ENCODE peak calls at places on chromosomes 11 and 22, in ten cellular contexts. One of them, this sample, is unnamed.

GRCh38 chr22:37697540-37697835 is 640 bp downstream of the TRIOBP start:
- DNase-seq in uterus: no peak
- DNase-seq in sigmoid colon: no peak
- DNase-seq in PC-3: no peak
- DNase-seq in IMR-90: no peak
- DNase-seq in esophagus muscularis mucosa: no peak
- DNase-seq in heart left ventricle: no peak
- DNase-seq in aorta: no peak
- DNase-seq in brain microvascular endothelial cell: no peak
- DNase-seq in substantia nigra: no peak
- DNase-seq in this sample: no peak

GRCh38 chr11:62602141-62603071 is 741 bp upstream of the MTA2 start:
- DNase-seq in heart left ventricle: peak
- DNase-seq in uterus: peak
- DNase-seq in IMR-90: peak
- DNase-seq in brain microvascular endothelial cell: no peak
- DNase-seq in aorta: peak
- DNase-seq in esophagus muscularis mucosa: no peak
- DNase-seq in sigmoid colon: peak
- DNase-seq in PC-3: peak
- DNase-seq in substantia nigra: peak
- DNase-seq in this sample: no peak

GRCh38 chr11:35559949-35560348 is 34.5 kb upstream of the PAMR1 start:
- DNase-seq in sigmoid colon: no peak
- DNase-seq in IMR-90: no peak
- DNase-seq in brain microvascular endothelial cell: no peak
- DNase-seq in heart left ventricle: no peak
- DNase-seq in substantia nigra: no peak
- DNase-seq in esophagus muscularis mucosa: peak
- DNase-seq in uterus: no peak
- DNase-seq in aorta: no peak
- DNase-seq in PC-3: no peak
- DNase-seq in this sample: no peak

GRCh38 chr11:114050258-114050927 is 9.1 kb upstream of the ZBTB16 start:
- DNase-seq in heart left ventricle: no peak
- DNase-seq in sigmoid colon: peak
- DNase-seq in aorta: no peak
- DNase-seq in substantia nigra: no peak
- DNase-seq in uterus: peak
- DNase-seq in esophagus muscularis mucosa: no peak
- DNase-seq in PC-3: no peak
- DNase-seq in IMR-90: no peak
- DNase-seq in brain microvascular endothelial cell: no peak
- DNase-seq in this sample: no peak

GRCh38 chr22:48960981-48961655 is 866.6 kb downstream of the BRD1 start:
- DNase-seq in PC-3: no peak
- DNase-seq in IMR-90: no peak
- DNase-seq in substantia nigra: no peak
- DNase-seq in esophagus muscularis mucosa: no peak
- DNase-seq in aorta: no peak
- DNase-seq in uterus: no peak
- DNase-seq in brain microvascular endothelial cell: no peak
- DNase-seq in sigmoid colon: peak
- DNase-seq in heart left ventricle: peak
- DNase-seq in this sample: no peak

GRCh38 chr11:78138694-78139421 is 568 bp downstream of the ALG8 start:
- DNase-seq in PC-3: peak
- DNase-seq in substantia nigra: no peak
- DNase-seq in esophagus muscularis mucosa: no peak
- DNase-seq in heart left ventricle: no peak
- DNase-seq in uterus: no peak
- DNase-seq in sigmoid colon: no peak
- DNase-seq in brain microvascular endothelial cell: peak
- DNase-seq in aorta: no peak
- DNase-seq in IMR-90: peak
- DNase-seq in this sample: peak

GRCh38 chr11:107006076-107006833 is 12.0 kb downstream of the GUCY1A2 start:
- DNase-seq in sigmoid colon: no peak
- DNase-seq in heart left ventricle: no peak
- DNase-seq in PC-3: peak
- DNase-seq in substantia nigra: no peak
- DNase-seq in brain microvascular endothelial cell: no peak
- DNase-seq in esophagus muscularis mucosa: no peak
- DNase-seq in aorta: no peak
- DNase-seq in IMR-90: no peak
- DNase-seq in uterus: no peak
- DNase-seq in this sample: no peak

GRCh38 chr11:199004-199581 is 6.2 kb downstream of the SCGB1C1 start:
- DNase-seq in heart left ventricle: peak
- DNase-seq in IMR-90: no peak
- DNase-seq in sigmoid colon: peak
- DNase-seq in uterus: no peak
- DNase-seq in PC-3: no peak
- DNase-seq in esophagus muscularis mucosa: no peak
- DNase-seq in brain microvascular endothelial cell: no peak
- DNase-seq in aorta: no peak
- DNase-seq in substantia nigra: no peak
- DNase-seq in this sample: no peak

GRCh38 chr11:57071829-57072228 is 83.1 kb downstream of the OR5AK2 start:
- DNase-seq in sigmoid colon: no peak
- DNase-seq in esophagus muscularis mucosa: no peak
- DNase-seq in PC-3: peak
- DNase-seq in substantia nigra: no peak
- DNase-seq in heart left ventricle: no peak
- DNase-seq in uterus: no peak
- DNase-seq in IMR-90: peak
- DNase-seq in aorta: no peak
- DNase-seq in brain microvascular endothelial cell: no peak
- DNase-seq in this sample: no peak

GRCh38 chr11:68707527-68707926 is 23.2 kb downstream of the GAL start:
- DNase-seq in substantia nigra: no peak
- DNase-seq in brain microvascular endothelial cell: no peak
- DNase-seq in sigmoid colon: no peak
- DNase-seq in IMR-90: no peak
- DNase-seq in aorta: no peak
- DNase-seq in heart left ventricle: no peak
- DNase-seq in PC-3: no peak
- DNase-seq in esophagus muscularis mucosa: no peak
- DNase-seq in uterus: no peak
- DNase-seq in this sample: no peak

GRCh38 chr22:36465232-36466021 is 16.0 kb downstream of the TXN2 start:
- DNase-seq in sigmoid colon: peak
- DNase-seq in aorta: peak
- DNase-seq in esophagus muscularis mucosa: no peak
- DNase-seq in PC-3: peak
- DNase-seq in brain microvascular endothelial cell: peak
- DNase-seq in substantia nigra: no peak
- DNase-seq in uterus: peak
- DNase-seq in IMR-90: peak
- DNase-seq in heart left ventricle: peak
- DNase-seq in this sample: no peak

GRCh38 chr22:26401726-26402125 is 27.3 kb upstream of the ASPHD2 start:
- DNase-seq in sigmoid colon: no peak
- DNase-seq in PC-3: no peak
- DNase-seq in heart left ventricle: no peak
- DNase-seq in brain microvascular endothelial cell: no peak
- DNase-seq in esophagus muscularis mucosa: no peak
- DNase-seq in uterus: no peak
- DNase-seq in aorta: no peak
- DNase-seq in IMR-90: no peak
- DNase-seq in substantia nigra: no peak
- DNase-seq in this sample: no peak

GRCh38 chr22:40323681-40324083 is 22.6 kb upstream of the ADSL start:
- DNase-seq in heart left ventricle: no peak
- DNase-seq in brain microvascular endothelial cell: no peak
- DNase-seq in sigmoid colon: no peak
- DNase-seq in aorta: no peak
- DNase-seq in IMR-90: no peak
- DNase-seq in substantia nigra: no peak
- DNase-seq in uterus: no peak
- DNase-seq in esophagus muscularis mucosa: no peak
- DNase-seq in PC-3: no peak
- DNase-seq in this sample: no peak

GRCh38 chr22:37043828-37044538 is 7.6 kb upstream of the KCTD17 start:
- DNase-seq in uterus: no peak
- DNase-seq in sigmoid colon: no peak
- DNase-seq in esophagus muscularis mucosa: no peak
- DNase-seq in brain microvascular endothelial cell: no peak
- DNase-seq in substantia nigra: no peak
- DNase-seq in IMR-90: peak
- DNase-seq in heart left ventricle: peak
- DNase-seq in aorta: no peak
- DNase-seq in PC-3: peak
- DNase-seq in this sample: no peak

GRCh38 chr11:116530705-116531104 is 242.1 kb downstream of the BUD13 start:
- DNase-seq in PC-3: no peak
- DNase-seq in aorta: no peak
- DNase-seq in IMR-90: no peak
- DNase-seq in heart left ventricle: no peak
- DNase-seq in sigmoid colon: no peak
- DNase-seq in substantia nigra: no peak
- DNase-seq in brain microvascular endothelial cell: no peak
- DNase-seq in uterus: no peak
- DNase-seq in esophagus muscularis mucosa: no peak
- DNase-seq in this sample: no peak

GRCh38 chr11:71245601-71246391 is 6.6 kb downstream of the SHANK2 start:
- DNase-seq in aorta: no peak
- DNase-seq in PC-3: no peak
- DNase-seq in sigmoid colon: peak
- DNase-seq in brain microvascular endothelial cell: no peak
- DNase-seq in uterus: no peak
- DNase-seq in substantia nigra: no peak
- DNase-seq in IMR-90: no peak
- DNase-seq in heart left ventricle: no peak
- DNase-seq in esophagus muscularis mucosa: no peak
- DNase-seq in this sample: no peak

GRCh38 chr11:103202048-103202651 is 92.9 kb downstream of the DYNC2H1 start:
- DNase-seq in sigmoid colon: no peak
- DNase-seq in PC-3: peak
- DNase-seq in uterus: no peak
- DNase-seq in esophagus muscularis mucosa: no peak
- DNase-seq in aorta: no peak
- DNase-seq in heart left ventricle: no peak
- DNase-seq in brain microvascular endothelial cell: peak
- DNase-seq in substantia nigra: no peak
- DNase-seq in IMR-90: peak
- DNase-seq in this sample: peak

GRCh38 chr11:1138053-1138452 is 19.7 kb upstream of the MUC5AC start:
- DNase-seq in substantia nigra: no peak
- DNase-seq in brain microvascular endothelial cell: peak
- DNase-seq in uterus: no peak
- DNase-seq in heart left ventricle: no peak
- DNase-seq in sigmoid colon: no peak
- DNase-seq in esophagus muscularis mucosa: no peak
- DNase-seq in PC-3: peak
- DNase-seq in aorta: no peak
- DNase-seq in IMR-90: peak
- DNase-seq in this sample: no peak

GRCh38 chr22:28344893-28345292 is 334.7 kb downstream of the TTC28 start:
- DNase-seq in brain microvascular endothelial cell: no peak
- DNase-seq in substantia nigra: no peak
- DNase-seq in uterus: no peak
- DNase-seq in PC-3: no peak
- DNase-seq in heart left ventricle: no peak
- DNase-seq in aorta: no peak
- DNase-seq in sigmoid colon: no peak
- DNase-seq in IMR-90: peak
- DNase-seq in esophagus muscularis mucosa: no peak
- DNase-seq in this sample: no peak

GRCh38 chr22:44894321-44894720 is 115.5 kb downstream of the PHF21B start:
- DNase-seq in substantia nigra: no peak
- DNase-seq in sigmoid colon: no peak
- DNase-seq in PC-3: no peak
- DNase-seq in aorta: no peak
- DNase-seq in brain microvascular endothelial cell: no peak
- DNase-seq in uterus: no peak
- DNase-seq in heart left ventricle: no peak
- DNase-seq in IMR-90: no peak
- DNase-seq in esophagus muscularis mucosa: no peak
- DNase-seq in this sample: no peak
- H3K27ac ChIP-seq in substantia nigra: no peak
- H3K27ac ChIP-seq in sigmoid colon: no peak
- H3K27ac ChIP-seq in PC-3: no peak
- H3K27ac ChIP-seq in aorta: no peak
- H3K27ac ChIP-seq in brain microvascular endothelial cell: no peak
- H3K27ac ChIP-seq in uterus: no peak
- H3K27ac ChIP-seq in heart left ventricle: no peak
- H3K27ac ChIP-seq in IMR-90: no peak
- H3K27ac ChIP-seq in esophagus muscularis mucosa: no peak
- H3K27ac ChIP-seq in this sample: no peak

DNA sequence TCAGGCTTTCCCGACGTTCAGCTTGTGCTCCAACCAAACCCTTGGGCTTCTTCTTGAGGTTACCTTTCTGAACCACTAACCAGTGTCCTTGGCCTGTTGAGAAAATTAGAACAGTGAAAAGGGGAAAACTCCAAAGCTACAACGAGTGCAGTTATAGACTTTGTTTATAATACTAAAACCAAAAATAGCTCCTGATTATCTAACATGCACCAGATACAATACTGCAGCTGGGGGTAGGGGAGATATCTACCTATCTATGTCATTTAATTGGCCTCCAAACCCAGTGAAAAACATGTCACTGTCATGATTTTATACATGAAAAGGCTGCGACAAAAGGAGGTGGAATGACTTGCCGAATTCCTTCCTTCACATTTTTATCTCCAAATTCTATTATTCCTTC is 11.9 kb downstream of the XRRA1 start:
- DNase-seq in brain microvascular endothelial cell: no peak
- DNase-seq in IMR-90: no peak
- DNase-seq in substantia nigra: no peak
- DNase-seq in aorta: no peak
- DNase-seq in uterus: no peak
- DNase-seq in sigmoid colon: no peak
- DNase-seq in heart left ventricle: no peak
- DNase-seq in esophagus muscularis mucosa: no peak
- DNase-seq in PC-3: no peak
- DNase-seq in this sample: no peak
- H3K27ac ChIP-seq in brain microvascular endothelial cell: no peak
- H3K27ac ChIP-seq in IMR-90: no peak
- H3K27ac ChIP-seq in substantia nigra: no peak
- H3K27ac ChIP-seq in aorta: no peak
- H3K27ac ChIP-seq in uterus: no peak
- H3K27ac ChIP-seq in sigmoid colon: no peak
- H3K27ac ChIP-seq in heart left ventricle: no peak
- H3K27ac ChIP-seq in esophagus muscularis mucosa: no peak
- H3K27ac ChIP-seq in PC-3: no peak
- H3K27ac ChIP-seq in this sample: no peak

GRCh38 chr22:41826001-41826400 is 6.9 kb upstream of the SREBF2 start:
- DNase-seq in heart left ventricle: no peak
- DNase-seq in IMR-90: no peak
- DNase-seq in esophagus muscularis mucosa: no peak
- DNase-seq in uterus: no peak
- DNase-seq in brain microvascular endothelial cell: no peak
- DNase-seq in substantia nigra: no peak
- DNase-seq in PC-3: no peak
- DNase-seq in aorta: no peak
- DNase-seq in sigmoid colon: no peak
- DNase-seq in this sample: no peak
- H3K27ac ChIP-seq in heart left ventricle: peak
- H3K27ac ChIP-seq in IMR-90: no peak
- H3K27ac ChIP-seq in esophagus muscularis mucosa: no peak
- H3K27ac ChIP-seq in uterus: peak
- H3K27ac ChIP-seq in brain microvascular endothelial cell: no peak
- H3K27ac ChIP-seq in substantia nigra: peak
- H3K27ac ChIP-seq in PC-3: no peak
- H3K27ac ChIP-seq in aorta: no peak
- H3K27ac ChIP-seq in sigmoid colon: no peak
- H3K27ac ChIP-seq in this sample: no peak

GRCh38 chr11:12108875-12109453 is 1.4 kb upstream of the MICAL2 start:
- DNase-seq in aorta: peak
- DNase-seq in sigmoid colon: no peak
- DNase-seq in PC-3: no peak
- DNase-seq in IMR-90: no peak
- DNase-seq in heart left ventricle: no peak
- DNase-seq in substantia nigra: no peak
- DNase-seq in esophagus muscularis mucosa: no peak
- DNase-seq in brain microvascular endothelial cell: no peak
- DNase-seq in uterus: no peak
- DNase-seq in this sample: no peak
- H3K27ac ChIP-seq in aorta: no peak
- H3K27ac ChIP-seq in sigmoid colon: no peak
- H3K27ac ChIP-seq in PC-3: no peak
- H3K27ac ChIP-seq in IMR-90: no peak
- H3K27ac ChIP-seq in heart left ventricle: no peak
- H3K27ac ChIP-seq in substantia nigra: no peak
- H3K27ac ChIP-seq in esophagus muscularis mucosa: no peak
- H3K27ac ChIP-seq in brain microvascular endothelial cell: no peak
- H3K27ac ChIP-seq in uterus: peak
- H3K27ac ChIP-seq in this sample: no peak